ENCODE peak calls at places on chromosomes 5 and 9, in four cellular contexts. U, T, J and M are unnamed samples.

GRCh38 chr9:93303806-93304573 is 120.1 kb downstream of the WNK2 start:
- DNase-seq in U (peak; percentile 44), J (no peak), T (no peak), M (peak; percentile 5)

GRCh38 chr5:149641000-149641576 is 59.8 kb downstream of the ARHGEF37 start:
- DNase-seq in U (peak; percentile 90), J (no peak), T (no peak), M (no peak)

GRCh38 chr5:118956727-118957126 is 31.6 kb downstream of the DTWD2 start:
- DNase-seq in U (no peak), J (no peak), T (no peak), M (peak; percentile 48)

GRCh38 chr5:7991125-7991821 is 122.3 kb downstream of the MTRR start:
- DNase-seq in U (no peak), J (no peak), T (no peak), M (no peak)

GRCh38 chr9:99807276-99807852 is 14.3 kb upstream of the NR4A3 start:
- DNase-seq in J (no peak), T (no peak), U (peak; percentile 85), M (peak; percentile 74)

GRCh38 chr5:167765341-167765740 is 526.1 kb upstream of the WWC1 start:
- DNase-seq in U (no peak), J (no peak), T (no peak), M (peak; percentile 32)

GRCh38 chr9:73210886-73211285 is 59.2 kb downstream of the ANXA1 start:
- DNase-seq in T (no peak), J (no peak), U (no peak), M (no peak)

GRCh38 chr5:168585119-168585912 is 6.1 kb upstream of the PANK3 start:
- DNase-seq in J (no peak), U (no peak), T (no peak), M (no peak)

GRCh38 chr9:92492781-92493401 is 10.6 kb upstream of the ASPN start:
- DNase-seq in T (no peak), J (no peak), U (no peak), M (no peak)

GRCh38 chr5:95403996-95404395 is 12.8 kb downstream of the FAM81B start:
- DNase-seq in U (no peak), J (no peak), T (no peak), M (no peak)

GRCh38 chr5:56302027-56302426 is 68.9 kb upstream of the ANKRD55 start:
- DNase-seq in U (no peak), T (no peak), J (no peak), M (no peak)

GRCh38 chr9:124371183-124371582 is 44.1 kb downstream of the PSMB7 start:
- DNase-seq in T (no peak), J (no peak), U (no peak), M (no peak)

GRCh38 chr9:136542246-136543041 is 3.4 kb downstream of the NOTCH1 start:
- DNase-seq in U (no peak), T (no peak), J (no peak), M (peak; percentile 35)

GRCh38 chr5:96284727-96285389 is 148.2 kb downstream of the PCSK1 start:
- DNase-seq in U (no peak), J (no peak), T (no peak), M (no peak)

GRCh38 chr9:99184427-99185327 is 37.1 kb downstream of the ALG2 start:
- DNase-seq in J (peak; percentile 74), U (peak; percentile 93), T (peak; percentile 94), M (peak; percentile 67)

GRCh38 chr5:41347569-41347968 is 134.2 kb upstream of the C6 start:
- DNase-seq in U (no peak), T (no peak), J (no peak), M (no peak)

GRCh38 chr9:136947955-136948510 is 3.0 kb downstream of the C8G start:
- DNase-seq in T (no peak), J (peak; percentile 35), U (peak; percentile 62), M (peak; percentile 78)

GRCh38 chr9:76932778-76933177 is 26.9 kb upstream of the PRUNE2 start:
- DNase-seq in J (no peak), U (no peak), T (no peak), M (no peak)

GRCh38 chr9:79565245-79565644 is 6.5 kb upstream of the TLE4 start:
- DNase-seq in J (no peak), U (no peak), T (no peak), M (no peak)

GRCh38 chr9:34644766-34645314 is 1.6 kb upstream of the GALT start:
- DNase-seq in T (no peak), J (no peak), U (no peak), M (no peak)

GRCh38 chr9:123507992-123508391 is 152.0 kb downstream of the CRB2 start:
- DNase-seq in T (no peak), U (no peak), J (no peak), M (no peak)

GRCh38 chr9:89730715-89731114 is 125.9 kb downstream of the GADD45G start:
- DNase-seq in T (no peak), U (no peak), J (no peak), M (no peak)

GRCh38 chr5:177366528-177367322 is 9.0 kb downstream of the RGS14 start:
- DNase-seq in U (peak; percentile 97), T (peak; percentile 83), J (no peak), M (peak; percentile 74)

GRCh38 chr9:135009711-135010362 is 77.6 kb upstream of the OLFM1 start:
- DNase-seq in U (no peak), J (peak; percentile 2), T (no peak), M (no peak)
- H3K27me3 ChIP-seq in U (peaks cover 12% of the 10 kb centered on the region), J (peaks cover 12% of the 10 kb centered on the region), T (no peaks in the 10 kb centered on the region), M (no peaks in the 10 kb centered on the region)

GRCh38 chr5:178965465-178966055 is 24.6 kb downstream of the ZNF454 start:
- DNase-seq in J (no peak), U (no peak), T (no peak), M (no peak)
- H3K9me3 ChIP-seq in J (peaks cover 22% of the 10 kb centered on the region), U (peaks cover 83% of the 10 kb centered on the region), T (peaks cover 96% of the 10 kb centered on the region), M (peaks cover 7% of the 10 kb centered on the region)

GRCh38 chr9:135176284-135176683 is 88.8 kb downstream of the OLFM1 start:
- DNase-seq in T (no peak), J (no peak), U (no peak), M (no peak)
- H3K27me3 ChIP-seq in T (peaks cover 3% of the 10 kb centered on the region), J (peaks cover 34% of the 10 kb centered on the region), U (peaks cover 11% of the 10 kb centered on the region), M (no peaks in the 10 kb centered on the region)

DNA sequence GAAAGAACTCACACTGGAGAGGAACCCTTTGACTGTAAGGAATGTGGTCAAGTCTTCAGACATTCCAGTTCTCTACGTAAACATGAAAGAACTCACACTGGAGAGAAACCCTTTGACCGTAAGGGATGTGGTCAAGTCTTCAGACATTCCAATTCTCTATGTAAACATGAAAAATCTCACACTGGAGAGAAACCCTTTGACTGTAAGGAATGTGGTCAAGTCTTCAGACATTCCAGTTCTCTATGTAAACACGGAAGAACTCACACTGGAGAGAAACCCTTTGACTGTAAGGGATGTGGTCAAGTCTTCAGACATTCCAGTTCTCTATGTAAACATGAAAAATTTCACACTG is 32.6 kb downstream of the MAPK9 start:
- DNase-seq in U (no peak), J (no peak), T (no peak), M (no peak)
- H3K9me3 ChIP-seq in U (peaks cover 88% of the 10 kb centered on the region), J (peaks cover 52% of the 10 kb centered on the region), T (peaks cover 99% of the 10 kb centered on the region), M (peaks cover 24% of the 10 kb centered on the region)

GRCh38 chr5:4191024-4191423 is 595.4 kb downstream of the IRX1 start:
- DNase-seq in T (no peak), U (no peak), J (no peak), M (no peak)
- H3K27me3 ChIP-seq in T (no peaks in the 10 kb centered on the region), U (no peaks in the 10 kb centered on the region), J (no peaks in the 10 kb centered on the region), M (no peaks in the 10 kb centered on the region)

GRCh38 chr9:97313243-97313642 is 5.8 kb downstream of the CCDC180 start:
- DNase-seq in T (no peak), U (no peak), J (no peak), M (no peak)

GRCh38 chr9:97312556-97312955 is 5.1 kb downstream of the CCDC180 start:
- DNase-seq in J (no peak), T (no peak), U (no peak), M (no peak)

GRCh38 chr9:97315550-97315949 is 8.1 kb downstream of the CCDC180 start:
- DNase-seq in U (no peak), T (no peak), J (no peak), M (no peak)

GRCh38 chr9:97313746-97314145 is 6.3 kb downstream of the CCDC180 start:
- DNase-seq in T (no peak), U (no peak), J (no peak), M (no peak)

GRCh38 chr9:97314503-97314902 is 7.0 kb downstream of the CCDC180 start:
- DNase-seq in T (no peak), J (no peak), U (no peak), M (no peak)
- H3K9me3 ChIP-seq in T (no peaks in the 10 kb centered on the region), J (no peaks in the 10 kb centered on the region), U (no peaks in the 10 kb centered on the region), M (no peaks in the 10 kb centered on the region)

GRCh38 chr5:93572101-93572772 is 8.8 kb downstream of the NR2F1-AS1 start:
- DNase-seq in T (no peak), J (no peak), U (no peak), M (no peak)

GRCh38 chr5:93571111-93571977 is 9.7 kb downstream of the NR2F1-AS1 start:
- DNase-seq in J (no peak), T (no peak), U (no peak), M (no peak)

GRCh38 chr5:93572773-93573626 is 8.0 kb downstream of the NR2F1-AS1 start:
- DNase-seq in U (no peak), J (no peak), T (no peak), M (no peak)

GRCh38 chr5:93570294-93571110 is 10.5 kb downstream of the NR2F1-AS1 start:
- DNase-seq in J (no peak), U (no peak), T (no peak), M (no peak)

GRCh38 chr5:93569295-93570164 is 11.5 kb downstream of the NR2F1-AS1 start:
- DNase-seq in U (no peak), J (no peak), T (no peak), M (no peak)
- H3K27me3 ChIP-seq in U (peaks cover 80% of the 10 kb centered on the region), J (no peaks in the 10 kb centered on the region), T (peaks cover 64% of the 10 kb centered on the region), M (no peaks in the 10 kb centered on the region)

GRCh38 chr5:12284604-12285003 is 380.4 kb upstream of the CTNND2 start:
- DNase-seq in J (no peak), T (no peak), U (no peak), M (no peak)
- H3K9me3 ChIP-seq in J (peaks cover 4% of the 10 kb centered on the region), T (no peaks in the 10 kb centered on the region), U (no peaks in the 10 kb centered on the region), M (no peaks in the 10 kb centered on the region)

DNA sequence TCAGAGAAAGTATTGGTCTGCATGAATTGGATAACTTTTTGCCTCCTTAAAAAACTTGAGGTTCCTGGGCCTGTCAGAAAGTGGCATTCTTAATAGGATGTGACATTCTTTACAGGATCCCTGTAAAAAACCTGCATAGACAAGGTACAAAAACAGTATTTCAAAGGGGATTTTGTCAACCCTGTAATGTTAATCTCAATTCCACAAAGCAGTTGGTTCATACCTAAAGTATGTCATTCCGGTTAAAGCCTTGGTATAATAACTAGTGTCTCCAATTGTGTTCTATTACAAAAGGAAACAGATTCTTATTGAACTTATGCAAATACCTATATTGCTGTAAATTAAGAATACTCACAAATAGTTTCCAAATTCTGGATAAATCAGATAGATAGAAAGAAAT is 169.7 kb downstream of the CDH10 start:
- DNase-seq in J (no peak), U (no peak), T (no peak), M (no peak)
- H3K27me3 ChIP-seq in J (no peaks in the 10 kb centered on the region), U (no peaks in the 10 kb centered on the region), T (no peaks in the 10 kb centered on the region), M (no peaks in the 10 kb centered on the region)